ENCODE peak calls at places on chromosomes 4 and X, in four cellular contexts. Q is GM12891, E is K562, R is GM12878. V is an unnamed sample.

GRCh38 chrX:77595848-77596247 is 148.7 kb downstream of the FGF16 start:
- DNase-seq in Q (no peak), E (no peak), R (no peak), V (no peak)

GRCh38 chr4:47526281-47526680 is 41.2 kb downstream of the ATP10D start:
- DNase-seq in Q (no peak), E (no peak), R (no peak), V (no peak)

GRCh38 chr4:117324851-117325491 is 239.6 kb upstream of the TRAM1L1 start:
- DNase-seq in Q (no peak), E (no peak), R (no peak), V (no peak)

GRCh38 chr4:185143596-185143969 is 517 bp downstream of the SLC25A4 start:
- DNase-seq in Q (no peak), E (peak; percentile 19), R (no peak), V (no peak)

GRCh38 chr4:48490012-48490679 is at the start of gene ZAR1:
- DNase-seq in Q (peak; percentile 45), E (no peak), R (no peak), V (no peak)

GRCh38 chr4:3037957-3038451 is 36.3 kb downstream of the HTT-AS start:
- DNase-seq in Q (no peak), E (no peak), R (no peak), V (no peak)

GRCh38 chr4:66294626-66295025 is 624.3 kb upstream of the EPHA5 start:
- DNase-seq in Q (no peak), E (no peak), R (no peak), V (no peak)

GRCh38 chr4:87241341-87241740 is 20.9 kb upstream of the KLHL8 start:
- DNase-seq in Q (no peak), E (no peak), R (no peak), V (no peak)

GRCh38 chr4:140260227-140260626 is 106.2 kb upstream of the MAML3 start:
- DNase-seq in Q (no peak), E (no peak), R (no peak), V (no peak)

GRCh38 chr4:78496021-78496643 is 55.4 kb upstream of the ANXA3 start:
- DNase-seq in Q (no peak), E (no peak), R (no peak), V (no peak)

GRCh38 chr4:3372933-3373465 is 68.8 kb upstream of the HGFAC start:
- DNase-seq in Q (peak; percentile 70), E (no peak), R (peak; percentile 37), V (peak; percentile 92)

GRCh38 chr4:17327587-17327986 is 184.3 kb downstream of the QDPR start:
- DNase-seq in Q (no peak), E (no peak), R (no peak), V (no peak)

GRCh38 chr4:159137176-159137575 is 34.3 kb downstream of the RAPGEF2 start:
- DNase-seq in Q (no peak), E (no peak), R (no peak), V (no peak)

GRCh38 chrX:25144043-25144940 is 128.5 kb upstream of the ARX start:
- DNase-seq in Q (no peak), E (peak; percentile 23), R (no peak), V (peak; percentile 28)

GRCh38 chr4:85776579-85776978 is 301.6 kb downstream of the ARHGAP24 start:
- DNase-seq in Q (no peak), E (no peak), R (no peak), V (no peak)

GRCh38 chr4:183571350-183572076 is 66.7 kb downstream of the ING2 start:
- DNase-seq in Q (no peak), E (no peak), R (no peak), V (no peak)

GRCh38 chrX:131084145-131084544 is 26.0 kb downstream of the ARHGAP36 start:
- DNase-seq in Q (no peak), E (no peak), R (no peak), V (no peak)

GRCh38 chr4:179595671-179596410 is 2153.6 kb upstream of the AGA start:
- DNase-seq in Q (no peak), E (no peak), R (no peak), V (peak; percentile 78)

GRCh38 chr4:75142377-75142776 is 209.5 kb downstream of the PARM1 start:
- DNase-seq in Q (no peak), E (no peak), R (no peak), V (no peak)

GRCh38 chrX:25125483-25125882 is 109.7 kb upstream of the ARX start:
- DNase-seq in Q (no peak), E (no peak), R (no peak), V (no peak)

GRCh38 chrX:1511829-1512228 is 25.2 kb downstream of the P2RY8 start:
- DNase-seq in Q (no peak), E (no peak), R (no peak), V (no peak)
- TF ChIP-seq SPI1 in Q (no peak), E (no peak), R (no peak), V (no peak)

DNA sequence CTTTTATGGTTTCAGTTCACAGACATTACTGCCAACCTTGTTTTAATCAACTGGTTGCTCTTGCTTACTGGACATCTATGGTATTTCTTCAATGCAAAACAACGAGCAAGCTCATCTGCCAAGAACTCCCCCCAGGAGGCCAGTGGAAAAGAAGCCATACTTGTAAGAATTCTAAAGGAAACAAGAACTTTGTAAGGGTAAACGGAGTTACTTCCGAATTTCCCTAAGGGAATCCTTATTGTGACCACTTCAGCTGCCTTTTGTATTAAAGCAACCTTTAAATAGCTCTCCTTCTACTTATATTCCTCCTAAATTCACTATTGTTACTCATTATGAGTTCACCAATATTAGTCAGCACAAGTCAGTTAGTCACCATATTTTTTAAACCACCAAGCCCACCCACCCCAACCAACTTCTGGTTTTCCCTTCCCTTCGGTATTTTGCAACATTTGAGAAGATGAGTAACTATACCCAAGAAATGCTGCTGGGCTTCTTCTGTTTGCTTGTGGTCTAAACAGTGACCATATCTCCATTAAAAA is 602.8 kb upstream of the DIPK2B start:
- DNase-seq in Q (no peak), E (no peak), R (no peak), V (peak; percentile 70)
- TF ChIP-seq SPI1 in Q (no peak), E (no peak), R (no peak), V (no peak)

GRCh38 chr4:54709281-54709854 is 51.6 kb downstream of the KIT start:
- DNase-seq in Q (no peak), E (no peak), R (no peak), V (peak; percentile 82)
- TF ChIP-seq SPI1 in Q (no peak), E (no peak), R (no peak), V (peak; percentile 54)

DNA sequence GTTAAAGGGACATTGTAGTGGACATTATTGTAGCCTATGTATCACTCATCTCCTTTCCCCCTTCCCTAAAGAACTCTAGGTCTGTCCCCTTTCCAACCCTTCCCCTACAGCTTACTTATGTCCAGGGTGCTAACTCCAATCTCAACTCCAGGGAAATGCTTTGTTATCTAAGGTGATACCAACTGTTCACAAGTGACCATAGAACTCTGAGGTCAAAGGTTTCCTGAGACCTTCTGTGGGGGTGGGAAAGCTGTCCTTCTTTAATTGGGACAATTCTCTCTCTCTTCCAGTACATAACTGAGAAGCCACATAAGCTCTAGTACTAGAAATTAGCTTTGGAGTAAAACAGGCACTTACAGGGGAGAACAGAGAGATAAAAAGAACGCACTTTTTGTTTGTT is 212.4 kb downstream of the NR3C2 start:
- DNase-seq in Q (no peak), E (no peak), R (no peak), V (no peak)
- TF ChIP-seq SPI1 in Q (no peak), E (no peak), R (no peak), V (no peak)

DNA sequence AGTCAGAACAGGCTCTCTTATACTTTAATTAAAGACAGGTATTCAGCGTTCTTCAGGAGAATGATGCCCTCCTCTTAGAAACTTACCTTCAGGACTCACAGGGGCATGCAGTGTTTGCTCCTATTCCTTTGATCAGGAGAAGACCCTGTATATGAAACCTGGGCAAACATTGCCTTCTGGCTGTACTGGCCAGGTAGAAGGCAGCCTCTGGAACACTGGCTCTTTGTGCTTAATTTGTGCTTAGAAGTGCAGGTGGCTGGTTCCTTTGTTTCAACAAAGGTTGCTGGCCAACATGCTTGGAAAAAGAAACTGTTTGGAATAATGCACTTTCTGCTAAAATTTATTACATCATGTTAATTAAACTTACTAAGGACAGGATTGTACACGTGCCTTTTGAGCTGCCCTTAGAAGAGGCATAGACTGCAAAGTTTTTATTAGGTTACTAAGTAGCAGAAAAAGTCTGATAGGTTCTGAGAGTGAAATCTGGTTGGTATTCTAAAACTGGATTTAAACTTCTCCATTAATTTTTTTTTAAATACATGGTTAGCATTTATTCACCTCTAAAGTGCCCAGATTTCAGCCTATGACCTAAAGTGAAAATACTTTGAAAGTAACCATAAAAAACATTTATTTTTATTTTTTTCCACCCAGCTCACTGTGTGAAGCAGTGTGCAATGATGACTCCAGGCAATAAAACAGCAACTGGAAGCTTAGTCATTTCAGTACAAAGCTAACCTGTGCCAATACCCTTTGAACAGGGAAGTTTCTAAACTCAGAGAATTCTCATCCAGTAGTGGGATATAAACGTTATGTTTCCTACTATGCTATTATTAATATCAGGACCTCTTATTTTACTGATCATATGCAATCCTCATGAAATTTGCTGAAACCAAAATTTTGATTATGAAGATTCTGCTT is 11.3 kb downstream of the RASSF6 start:
- DNase-seq in Q (no peak), E (no peak), R (no peak), V (no peak)
- TF ChIP-seq SPI1 in Q (no peak), E (no peak), R (no peak), V (no peak)

GRCh38 chr4:26020896-26021295 is 106.9 kb downstream of the SMIM20 start:
- DNase-seq in Q (no peak), E (no peak), R (no peak), V (no peak)
- TF ChIP-seq SPI1 in Q (no peak), E (no peak), R (no peak), V (no peak)

GRCh38 chrX:74536142-74537010 is 78.0 kb downstream of the RLIM start:
- DNase-seq in Q (peak; percentile 46), E (peak; percentile 22), R (no peak), V (no peak)

GRCh38 chrX:74537011-74537390 is 77.4 kb downstream of the RLIM start:
- DNase-seq in Q (no peak), E (no peak), R (no peak), V (no peak)

GRCh38 chrX:74535633-74536141 is 78.7 kb downstream of the RLIM start:
- DNase-seq in Q (no peak), E (peak; percentile 12), R (no peak), V (no peak)

GRCh38 chrX:74535211-74535621 is 79.2 kb downstream of the RLIM start:
- DNase-seq in Q (no peak), E (peak; percentile 17), R (no peak), V (peak; percentile 10)

GRCh38 chrX:74534569-74535038 is 79.8 kb downstream of the RLIM start:
- DNase-seq in Q (no peak), E (no peak), R (peak; percentile 36), V (no peak)
- TF ChIP-seq SPI1 in Q (no peak), E (no peak), R (no peak), V (no peak)